ENCODE peak calls at places on chromosomes 4 and X, in six cellular contexts. O, F, B, W, M and L are unnamed samples.

GRCh38 chrX:71489540-71489939 is 43.4 kb upstream of the OGT start:
- DNase-seq in O (no peak), F (no peak), B (no peak), W (peak; percentile 7), M (no peak), L (no peak)

GRCh38 chr4:184475096-184475461 is 729 bp upstream of the IRF2 start:
- DNase-seq in O (peak; percentile 69), F (peak; percentile 52), B (peak; percentile 28), W (peak; percentile 15), M (peak; percentile 56), L (peak; percentile 62)

GRCh38 chr4:8112672-8113071 is 45.9 kb downstream of the ABLIM2 start:
- DNase-seq in O (no peak), F (no peak), B (no peak), W (no peak), M (no peak), L (peak; percentile 39)

GRCh38 chr4:181959121-181959520 is 284.1 kb upstream of the TENM3 start:
- DNase-seq in O (peak; percentile 86), F (no peak), B (no peak), W (no peak), M (no peak), L (no peak)

GRCh38 chrX:139126493-139126892 is 404.0 kb upstream of the F9 start:
- DNase-seq in O (peak; percentile 72), F (no peak), B (peak; percentile 27), W (no peak), M (peak; percentile 6), L (peak; percentile 18)

GRCh38 chr4:576245-576821 is at the start of gene TMEM271:
- DNase-seq in O (no peak), F (no peak), B (no peak), W (no peak), M (no peak), L (no peak)

GRCh38 chr4:18689308-18689915 is 667.9 kb upstream of the LCORL start:
- DNase-seq in O (peak; percentile 62), F (peak; percentile 3), B (peak; percentile 70), W (no peak), M (peak; percentile 27), L (peak; percentile 68)

GRCh38 chrX:24097741-24098140 is 43.0 kb downstream of the EIF2S3 start:
- DNase-seq in O (no peak), F (no peak), B (no peak), W (no peak), M (no peak), L (no peak)

GRCh38 chr4:2220016-2220620 is 21.8 kb downstream of the HAUS3 start:
- DNase-seq in O (peak; percentile 83), F (peak; percentile 66), B (peak; percentile 75), W (peak; percentile 20), M (peak; percentile 66), L (peak; percentile 75)

GRCh38 chr4:2251795-2252529 is 9.9 kb downstream of the MXD4 start:
- DNase-seq in O (no peak), F (no peak), B (no peak), W (no peak), M (no peak), L (peak; percentile 7)

GRCh38 chr4:41132055-41132683 is 82.2 kb downstream of the APBB2 start:
- DNase-seq in O (peak; percentile 56), F (no peak), B (peak; percentile 47), W (no peak), M (no peak), L (peak; percentile 48)

GRCh38 chr4:13329963-13330362 is 154.2 kb downstream of the RAB28 start:
- DNase-seq in O (no peak), F (no peak), B (peak; percentile 16), W (no peak), M (no peak), L (no peak)

GRCh38 chr4:123386608-123387007 is 10.0 kb upstream of the SPRY1 start:
- DNase-seq in O (no peak), F (no peak), B (no peak), W (no peak), M (no peak), L (no peak)

GRCh38 chr4:148164529-148164928 is 277.7 kb downstream of the NR3C2 start:
- DNase-seq in O (no peak), F (no peak), B (no peak), W (no peak), M (no peak), L (no peak)

GRCh38 chr4:73053974-73054480 is 15.5 kb downstream of the COX18 start:
- DNase-seq in O (no peak), F (no peak), B (no peak), W (no peak), M (no peak), L (no peak)

GRCh38 chr4:108637856-108638255 is 12.5 kb upstream of the OSTC start:
- DNase-seq in O (no peak), F (no peak), B (no peak), W (no peak), M (no peak), L (no peak)

GRCh38 chr4:2331519-2332200 is 69.8 kb upstream of the MXD4 start:
- DNase-seq in O (no peak), F (no peak), B (no peak), W (no peak), M (no peak), L (no peak)

GRCh38 chr4:48546336-48546735 is 56.3 kb downstream of the ZAR1 start:
- DNase-seq in O (no peak), F (no peak), B (no peak), W (no peak), M (no peak), L (no peak)

GRCh38 chr4:25101836-25102235 is 58.4 kb downstream of the SEPSECS start:
- DNase-seq in O (peak; percentile 20), F (no peak), B (no peak), W (no peak), M (no peak), L (no peak)

GRCh38 chr4:86451560-86452322 is 91.9 kb upstream of the MAPK10 start:
- DNase-seq in O (peak; percentile 91), F (no peak), B (no peak), W (no peak), M (no peak), L (no peak)

GRCh38 chr4:173171098-173171497 is 2.5 kb downstream of the GALNT7 start:
- DNase-seq in O (no peak), F (no peak), B (no peak), W (no peak), M (no peak), L (no peak)

GRCh38 chr4:26418107-26418506 is 72.2 kb downstream of the CCKAR start:
- DNase-seq in O (no peak), F (no peak), B (no peak), W (no peak), M (no peak), L (no peak)

GRCh38 chr4:189206953-189207352 is 733.7 kb upstream of the FRG1 start:
- DNase-seq in O (no peak), F (no peak), B (no peak), W (no peak), M (no peak), L (no peak)

GRCh38 chr4:7768736-7769135 is 170.9 kb downstream of the AFAP1 start:
- DNase-seq in O (no peak), F (no peak), B (no peak), W (no peak), M (no peak), L (no peak)

GRCh38 chr4:66927937-66928336 is 617.4 kb downstream of the CENPC start:
- DNase-seq in O (no peak), F (no peak), B (no peak), W (no peak), M (no peak), L (no peak)